ENCODE peak calls at places on chromosomes 11 and 22, in five cellular contexts. One of them, this sample, is unnamed.

GRCh38 chr11:75524576-75525432 is 937 bp downstream of the GDPD5 start:
- DNase-seq in GM23248: peak
- DNase-seq in cardiac muscle cell: peak
- DNase-seq in prostate gland: no peak
- DNase-seq in GM23338: peak
- DNase-seq in this sample: no peak

GRCh38 chr11:35615911-35616900 is 2.1 kb upstream of the FJX1 start:
- DNase-seq in GM23248: peak
- DNase-seq in cardiac muscle cell: peak
- DNase-seq in prostate gland: peak
- DNase-seq in GM23338: peak
- DNase-seq in this sample: no peak

GRCh38 chr11:130608267-130608666 is 159.8 kb downstream of the ADAMTS15 start:
- DNase-seq in GM23248: no peak
- DNase-seq in cardiac muscle cell: no peak
- DNase-seq in prostate gland: no peak
- DNase-seq in GM23338: no peak
- DNase-seq in this sample: no peak

GRCh38 chr11:71402878-71403277 is 45.3 kb downstream of the DHCR7 start:
- DNase-seq in GM23248: no peak
- DNase-seq in cardiac muscle cell: no peak
- DNase-seq in prostate gland: no peak
- DNase-seq in GM23338: no peak
- DNase-seq in this sample: no peak

GRCh38 chr11:102666331-102666957 is 39.1 kb downstream of the MMP27 start:
- DNase-seq in GM23248: peak
- DNase-seq in cardiac muscle cell: peak
- DNase-seq in prostate gland: peak
- DNase-seq in GM23338: peak
- DNase-seq in this sample: peak

GRCh38 chr11:107741044-107741823 is 29.4 kb upstream of the SLN start:
- DNase-seq in GM23248: peak
- DNase-seq in cardiac muscle cell: peak
- DNase-seq in prostate gland: peak
- DNase-seq in GM23338: peak
- DNase-seq in this sample: no peak

GRCh38 chr11:12016246-12016645 is 7.8 kb upstream of the DKK3 start:
- DNase-seq in GM23248: no peak
- DNase-seq in cardiac muscle cell: no peak
- DNase-seq in prostate gland: no peak
- DNase-seq in GM23338: no peak
- DNase-seq in this sample: no peak

GRCh38 chr11:125935629-125936199 is 10.1 kb upstream of the VSIG10L2 start:
- DNase-seq in GM23248: peak
- DNase-seq in cardiac muscle cell: peak
- DNase-seq in prostate gland: no peak
- DNase-seq in GM23338: no peak
- DNase-seq in this sample: no peak

GRCh38 chr11:86798988-86799387 is 1.4 kb upstream of the PRSS23 start:
- DNase-seq in GM23248: peak
- DNase-seq in cardiac muscle cell: peak
- DNase-seq in prostate gland: no peak
- DNase-seq in GM23338: no peak
- DNase-seq in this sample: no peak

GRCh38 chr11:638616-639323 is 1.7 kb downstream of the DRD4 start:
- DNase-seq in GM23248: peak
- DNase-seq in cardiac muscle cell: no peak
- DNase-seq in prostate gland: no peak
- DNase-seq in GM23338: peak
- DNase-seq in this sample: peak

GRCh38 chr11:130606181-130606580 is 157.7 kb downstream of the ADAMTS15 start:
- DNase-seq in GM23248: peak
- DNase-seq in cardiac muscle cell: peak
- DNase-seq in prostate gland: no peak
- DNase-seq in GM23338: no peak
- DNase-seq in this sample: no peak

GRCh38 chr22:38997518-38997917 is 15.4 kb downstream of the APOBEC3B start:
- DNase-seq in GM23248: no peak
- DNase-seq in cardiac muscle cell: no peak
- DNase-seq in prostate gland: no peak
- DNase-seq in GM23338: no peak
- DNase-seq in this sample: no peak
- H3K4me3 ChIP-seq in GM23248: no peak
- H3K4me3 ChIP-seq in cardiac muscle cell: no peak
- H3K4me3 ChIP-seq in prostate gland: no peak
- H3K4me3 ChIP-seq in GM23338: no peak
- H3K4me3 ChIP-seq in this sample: no peak

GRCh38 chr11:122062763-122063162 is 53.3 kb downstream of the BLID start:
- DNase-seq in GM23248: no peak
- DNase-seq in cardiac muscle cell: no peak
- DNase-seq in prostate gland: no peak
- DNase-seq in GM23338: no peak
- DNase-seq in this sample: no peak

GRCh38 chr11:122069946-122070345 is 46.1 kb downstream of the BLID start:
- DNase-seq in GM23248: peak
- DNase-seq in cardiac muscle cell: peak
- DNase-seq in prostate gland: no peak
- DNase-seq in GM23338: peak
- DNase-seq in this sample: peak

GRCh38 chr11:122074022-122074421 is 42.0 kb downstream of the BLID start:
- DNase-seq in GM23248: peak
- DNase-seq in cardiac muscle cell: no peak
- DNase-seq in prostate gland: no peak
- DNase-seq in GM23338: no peak
- DNase-seq in this sample: no peak

GRCh38 chr11:122071680-122072321 is 44.2 kb downstream of the BLID start:
- DNase-seq in GM23248: no peak
- DNase-seq in cardiac muscle cell: no peak
- DNase-seq in prostate gland: peak
- DNase-seq in GM23338: peak
- DNase-seq in this sample: no peak

GRCh38 chr11:122068096-122068495 is 47.9 kb downstream of the BLID start:
- DNase-seq in GM23248: no peak
- DNase-seq in cardiac muscle cell: no peak
- DNase-seq in prostate gland: no peak
- DNase-seq in GM23338: no peak
- DNase-seq in this sample: no peak
- H3K4me3 ChIP-seq in GM23248: no peak
- H3K4me3 ChIP-seq in cardiac muscle cell: no peak
- H3K4me3 ChIP-seq in prostate gland: no peak
- H3K4me3 ChIP-seq in GM23338: no peak
- H3K4me3 ChIP-seq in this sample: no peak

GRCh38 chr11:32113637-32114203 is 22.8 kb downstream of the RCN1 start:
- DNase-seq in GM23248: no peak
- DNase-seq in cardiac muscle cell: no peak
- DNase-seq in prostate gland: no peak
- DNase-seq in GM23338: peak
- DNase-seq in this sample: no peak
- H3K4me3 ChIP-seq in GM23248: no peak
- H3K4me3 ChIP-seq in cardiac muscle cell: no peak
- H3K4me3 ChIP-seq in prostate gland: no peak
- H3K4me3 ChIP-seq in GM23338: no peak
- H3K4me3 ChIP-seq in this sample: no peak

DNA sequence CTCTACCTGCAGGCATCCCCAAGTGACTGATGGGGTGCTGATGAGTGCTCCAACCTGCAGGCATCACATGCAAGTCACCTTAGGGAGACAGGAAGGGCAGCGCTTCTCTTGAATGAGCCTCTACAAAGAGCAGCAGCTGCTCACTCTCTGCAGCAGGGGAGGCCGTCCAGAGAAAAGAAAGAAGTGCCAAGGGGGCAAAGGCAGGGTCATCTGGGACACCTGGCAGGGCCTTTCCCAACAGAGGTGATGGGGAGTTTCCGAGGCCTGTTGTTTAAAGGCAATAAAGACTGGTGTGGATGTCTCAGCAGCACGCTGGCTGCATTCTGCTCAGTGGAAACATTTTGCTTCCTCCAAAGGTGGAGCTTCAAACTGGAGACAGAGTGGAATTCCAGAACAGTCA is 113.7 kb downstream of the ETS1 start:
- DNase-seq in GM23248: peak
- DNase-seq in cardiac muscle cell: no peak
- DNase-seq in prostate gland: no peak
- DNase-seq in GM23338: no peak
- DNase-seq in this sample: no peak
- H3K4me3 ChIP-seq in GM23248: no peak
- H3K4me3 ChIP-seq in cardiac muscle cell: no peak
- H3K4me3 ChIP-seq in prostate gland: no peak
- H3K4me3 ChIP-seq in GM23338: no peak
- H3K4me3 ChIP-seq in this sample: no peak

DNA sequence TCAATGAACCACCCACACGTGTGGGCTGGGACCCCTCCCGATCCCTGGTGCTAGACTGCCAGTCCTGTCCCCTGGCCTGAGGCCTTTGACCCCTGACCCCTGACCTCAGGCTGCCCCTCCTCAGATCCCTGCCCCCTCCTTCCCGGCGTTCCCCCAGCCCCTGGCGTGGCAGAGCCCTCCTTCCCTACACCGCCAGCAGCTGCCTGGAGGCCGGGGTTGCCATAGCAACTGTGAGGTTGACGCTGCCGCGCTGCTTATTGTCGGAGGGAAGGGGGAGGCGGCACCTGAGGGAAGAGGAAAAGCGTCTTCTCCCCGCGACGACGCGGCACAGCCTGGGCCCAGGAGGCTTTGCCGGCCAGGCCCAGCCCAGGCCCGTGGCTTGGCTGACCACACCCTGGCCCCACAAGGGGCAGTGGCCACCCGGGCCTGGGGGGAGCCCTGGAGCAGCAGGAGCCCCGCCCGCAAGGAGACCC is 32.6 kb downstream of the SHANK3 start:
- DNase-seq in GM23248: no peak
- DNase-seq in cardiac muscle cell: peak
- DNase-seq in prostate gland: no peak
- DNase-seq in GM23338: peak
- DNase-seq in this sample: peak
- H3K4me3 ChIP-seq in GM23248: no peak
- H3K4me3 ChIP-seq in cardiac muscle cell: peak
- H3K4me3 ChIP-seq in prostate gland: no peak
- H3K4me3 ChIP-seq in GM23338: peak
- H3K4me3 ChIP-seq in this sample: no peak

GRCh38 chr11:64544616-64545296 is 46.3 kb upstream of the SLC22A12 start:
- DNase-seq in GM23248: no peak
- DNase-seq in cardiac muscle cell: no peak
- DNase-seq in prostate gland: no peak
- DNase-seq in GM23338: no peak
- DNase-seq in this sample: no peak

GRCh38 chr11:64546600-64546999 is 44.4 kb upstream of the SLC22A12 start:
- DNase-seq in GM23248: no peak
- DNase-seq in cardiac muscle cell: no peak
- DNase-seq in prostate gland: no peak
- DNase-seq in GM23338: no peak
- DNase-seq in this sample: peak

GRCh38 chr11:64543818-64544217 is 47.2 kb upstream of the SLC22A12 start:
- DNase-seq in GM23248: no peak
- DNase-seq in cardiac muscle cell: no peak
- DNase-seq in prostate gland: no peak
- DNase-seq in GM23338: no peak
- DNase-seq in this sample: no peak

GRCh38 chr11:64545605-64546004 is 45.4 kb upstream of the SLC22A12 start:
- DNase-seq in GM23248: peak
- DNase-seq in cardiac muscle cell: peak
- DNase-seq in prostate gland: no peak
- DNase-seq in GM23338: no peak
- DNase-seq in this sample: no peak

GRCh38 chr11:64546176-64546575 is 44.8 kb upstream of the SLC22A12 start:
- DNase-seq in GM23248: no peak
- DNase-seq in cardiac muscle cell: no peak
- DNase-seq in prostate gland: no peak
- DNase-seq in GM23338: no peak
- DNase-seq in this sample: no peak
- H3K4me3 ChIP-seq in GM23248: no peak
- H3K4me3 ChIP-seq in cardiac muscle cell: no peak
- H3K4me3 ChIP-seq in prostate gland: no peak
- H3K4me3 ChIP-seq in GM23338: no peak
- H3K4me3 ChIP-seq in this sample: no peak

This sample was measured in thyroid gland.